ENCODE peak calls at places on chromosomes 13 and 19, in seven cellular contexts. One of them, this sample, is unnamed.

GRCh38 chr19:19460761-19461265 is 54.5 kb downstream of the TSSK6 start:
- DNase-seq in activated CD4-positive, CD25-positive, alpha-beta regulatory T cell: peak; percentile 18
- DNase-seq in HEK293T: no peak
- DNase-seq in RPMI7951: no peak
- DNase-seq in SW480: no peak
- DNase-seq in stimulated activated CD8-positive, alpha-beta memory T cell treated with anti-CD3 and anti-CD28 coated beads, Interleukin-15, amount 100 ng/mL, for 48 hours: peak; percentile 62
- DNase-seq in progenitor cell of endocrine pancreas: no peak
- DNase-seq in this sample: no peak

GRCh38 chr19:2488942-2489731 is 13.2 kb downstream of the GADD45B start:
- DNase-seq in activated CD4-positive, CD25-positive, alpha-beta regulatory T cell: no peak
- DNase-seq in HEK293T: no peak
- DNase-seq in RPMI7951: peak; percentile 67
- DNase-seq in SW480: peak; percentile 48
- DNase-seq in stimulated activated CD8-positive, alpha-beta memory T cell treated with anti-CD3 and anti-CD28 coated beads, Interleukin-15, amount 100 ng/mL, for 48 hours: no peak
- DNase-seq in progenitor cell of endocrine pancreas: peak; percentile 32
- DNase-seq in this sample: peak; percentile 3

GRCh38 chr19:46925548-46925950 is 64.8 kb downstream of the ARHGAP35 start:
- DNase-seq in activated CD4-positive, CD25-positive, alpha-beta regulatory T cell: no peak
- DNase-seq in HEK293T: no peak
- DNase-seq in RPMI7951: peak; percentile 64
- DNase-seq in SW480: peak; percentile 73
- DNase-seq in stimulated activated CD8-positive, alpha-beta memory T cell treated with anti-CD3 and anti-CD28 coated beads, Interleukin-15, amount 100 ng/mL, for 48 hours: no peak
- DNase-seq in progenitor cell of endocrine pancreas: no peak
- DNase-seq in this sample: no peak

GRCh38 chr19:6766357-6767080 is 716 bp downstream of the SH2D3A start:
- DNase-seq in activated CD4-positive, CD25-positive, alpha-beta regulatory T cell: no peak
- DNase-seq in HEK293T: no peak
- DNase-seq in RPMI7951: no peak
- DNase-seq in SW480: no peak
- DNase-seq in stimulated activated CD8-positive, alpha-beta memory T cell treated with anti-CD3 and anti-CD28 coated beads, Interleukin-15, amount 100 ng/mL, for 48 hours: no peak
- DNase-seq in progenitor cell of endocrine pancreas: no peak
- DNase-seq in this sample: no peak

GRCh38 chr19:4186087-4186993 is 3.9 kb downstream of the ANKRD24 start:
- DNase-seq in activated CD4-positive, CD25-positive, alpha-beta regulatory T cell: peak; percentile 63
- DNase-seq in HEK293T: peak; percentile 83
- DNase-seq in RPMI7951: peak; percentile 64
- DNase-seq in SW480: peak; percentile 70
- DNase-seq in stimulated activated CD8-positive, alpha-beta memory T cell treated with anti-CD3 and anti-CD28 coated beads, Interleukin-15, amount 100 ng/mL, for 48 hours: peak; percentile 49
- DNase-seq in progenitor cell of endocrine pancreas: peak; percentile 75
- DNase-seq in this sample: peak; percentile 56

GRCh38 chr19:789473-790052 is 7.7 kb upstream of the PTBP1 start:
- DNase-seq in activated CD4-positive, CD25-positive, alpha-beta regulatory T cell: no peak
- DNase-seq in HEK293T: no peak
- DNase-seq in RPMI7951: no peak
- DNase-seq in SW480: no peak
- DNase-seq in stimulated activated CD8-positive, alpha-beta memory T cell treated with anti-CD3 and anti-CD28 coated beads, Interleukin-15, amount 100 ng/mL, for 48 hours: no peak
- DNase-seq in progenitor cell of endocrine pancreas: no peak
- DNase-seq in this sample: no peak

GRCh38 chr19:4066176-4066606 is 508 bp downstream of the ZBTB7A start:
- DNase-seq in activated CD4-positive, CD25-positive, alpha-beta regulatory T cell: no peak
- DNase-seq in HEK293T: no peak
- DNase-seq in RPMI7951: no peak
- DNase-seq in SW480: no peak
- DNase-seq in stimulated activated CD8-positive, alpha-beta memory T cell treated with anti-CD3 and anti-CD28 coated beads, Interleukin-15, amount 100 ng/mL, for 48 hours: no peak
- DNase-seq in progenitor cell of endocrine pancreas: no peak
- DNase-seq in this sample: no peak

GRCh38 chr19:7191946-7192691 is 102.1 kb downstream of the INSR start:
- DNase-seq in activated CD4-positive, CD25-positive, alpha-beta regulatory T cell: no peak
- DNase-seq in HEK293T: no peak
- DNase-seq in RPMI7951: peak; percentile 27
- DNase-seq in SW480: no peak
- DNase-seq in stimulated activated CD8-positive, alpha-beta memory T cell treated with anti-CD3 and anti-CD28 coated beads, Interleukin-15, amount 100 ng/mL, for 48 hours: peak; percentile 34
- DNase-seq in progenitor cell of endocrine pancreas: no peak
- DNase-seq in this sample: no peak

GRCh38 chr19:39038098-39038497 is 5.7 kb upstream of the FBXO27 start:
- DNase-seq in activated CD4-positive, CD25-positive, alpha-beta regulatory T cell: no peak
- DNase-seq in HEK293T: peak; percentile 79
- DNase-seq in RPMI7951: peak; percentile 69
- DNase-seq in SW480: peak; percentile 58
- DNase-seq in stimulated activated CD8-positive, alpha-beta memory T cell treated with anti-CD3 and anti-CD28 coated beads, Interleukin-15, amount 100 ng/mL, for 48 hours: no peak
- DNase-seq in progenitor cell of endocrine pancreas: no peak
- DNase-seq in this sample: no peak

GRCh38 chr13:55244991-55245644 is 1895.6 kb upstream of the PRR20A start:
- DNase-seq in activated CD4-positive, CD25-positive, alpha-beta regulatory T cell: no peak
- DNase-seq in HEK293T: peak; percentile 26
- DNase-seq in RPMI7951: peak; percentile 18
- DNase-seq in SW480: no peak
- DNase-seq in stimulated activated CD8-positive, alpha-beta memory T cell treated with anti-CD3 and anti-CD28 coated beads, Interleukin-15, amount 100 ng/mL, for 48 hours: no peak
- DNase-seq in progenitor cell of endocrine pancreas: no peak
- DNase-seq in this sample: no peak

GRCh38 chr13:37701972-37702371 is 103.4 kb upstream of the POSTN start:
- DNase-seq in activated CD4-positive, CD25-positive, alpha-beta regulatory T cell: no peak
- DNase-seq in HEK293T: no peak
- DNase-seq in RPMI7951: peak; percentile 87
- DNase-seq in SW480: no peak
- DNase-seq in stimulated activated CD8-positive, alpha-beta memory T cell treated with anti-CD3 and anti-CD28 coated beads, Interleukin-15, amount 100 ng/mL, for 48 hours: no peak
- DNase-seq in progenitor cell of endocrine pancreas: no peak
- DNase-seq in this sample: no peak

This sample was measured in anterior cingulate cortex.